ENCODE peak calls at places on chromosomes 11 and 22, in six cellular contexts. I is uterus, E is sigmoid colon, S is coronary artery, D is ovary, F is GM13976. J is an unnamed sample.
A peak's percentile ranks its signal among the peaks of the same experiment; 100 is the strongest.

GRCh38 chr22:19615867-19616581 is 91.8 kb upstream of the CLDN5 start:
- DNase-seq in I (no peak), E (no peak), S (no peak), D (no peak), F (no peak), J (no peak)

GRCh38 chr22:30889268-30889995 is 79.1 kb downstream of the MORC2 start:
- DNase-seq in I (no peak), E (peak; percentile 42), S (peak; percentile 55), D (no peak), F (no peak), J (no peak)

GRCh38 chr22:44159811-44160210 is 20.9 kb upstream of the PARVG start:
- DNase-seq in I (no peak), E (no peak), S (no peak), D (no peak), F (no peak), J (no peak)

GRCh38 chr11:119410501-119410900 is 12.5 kb downstream of the THY1 start:
- DNase-seq in I (no peak), E (no peak), S (no peak), D (no peak), F (no peak), J (no peak)

GRCh38 chr11:108019870-108020540 is 11.3 kb downstream of the CUL5 start:
- DNase-seq in I (no peak), E (no peak), S (no peak), D (no peak), F (no peak), J (no peak)

GRCh38 chr11:94861306-94861845 is 93.2 kb downstream of the AMOTL1 start:
- DNase-seq in I (no peak), E (no peak), S (no peak), D (no peak), F (no peak), J (no peak)

GRCh38 chr22:39556970-39557811 is 13.4 kb upstream of the CACNA1I start:
- DNase-seq in I (no peak), E (no peak), S (no peak), D (no peak), F (no peak), J (no peak)

GRCh38 chr11:45097721-45098493 is 48.5 kb upstream of the PRDM11 start:
- DNase-seq in I (peak; percentile 39), E (no peak), S (no peak), D (peak; percentile 55), F (no peak), J (no peak)

GRCh38 chr22:41725510-41726110 is 26.3 kb downstream of the MEI1 start:
- DNase-seq in I (no peak), E (no peak), S (no peak), D (no peak), F (no peak), J (no peak)

GRCh38 chr22:22943521-22944267 is 56.1 kb downstream of the IGLL5 start:
- DNase-seq in I (no peak), E (no peak), S (peak; percentile 47), D (no peak), F (peak; percentile 24), J (no peak)

GRCh38 chr11:84812351-84813083 is 814.6 kb downstream of the DLG2 start:
- DNase-seq in I (no peak), E (no peak), S (no peak), D (no peak), F (no peak), J (no peak)

GRCh38 chr11:44051171-44051570 is 3.4 kb downstream of the ACCSL start:
- DNase-seq in I (no peak), E (no peak), S (peak; percentile 55), D (no peak), F (no peak), J (no peak)

GRCh38 chr11:68857037-68857586 is 15.4 kb upstream of the CPT1A start:
- DNase-seq in I (no peak), E (no peak), S (no peak), D (no peak), F (no peak), J (no peak)

GRCh38 chr11:62707277-62707771 is at the start of the genes BSCL2 and GNG3:
- DNase-seq in I (no peak), E (no peak), S (no peak), D (peak; percentile 73), F (no peak), J (no peak)

GRCh38 chr11:28223577-28223976 is 115.4 kb downstream of the METTL15 start:
- DNase-seq in I (no peak), E (no peak), S (no peak), D (no peak), F (no peak), J (no peak)

GRCh38 chr22:44024288-44024908 is at the start of gene PARVB:
- DNase-seq in I (no peak), E (no peak), S (no peak), D (peak; percentile 48), F (peak; percentile 44), J (peak; percentile 39)

GRCh38 chr11:20647976-20648565 is 21.3 kb upstream of the NELL1 start:
- DNase-seq in I (no peak), E (no peak), S (no peak), D (no peak), F (peak; percentile 69), J (peak; percentile 64)

GRCh38 chr11:75445315-75445953 is 12.4 kb upstream of the KLHL35 start:
- DNase-seq in I (peak; percentile 75), E (peak; percentile 81), S (no peak), D (peak; percentile 80), F (peak; percentile 85), J (peak; percentile 80)

GRCh38 chr22:30426395-30427353 is 1.1 kb downstream of the MTFP1 start:
- DNase-seq in I (peak; percentile 68), E (peak; percentile 84), S (peak; percentile 86), D (peak; percentile 72), F (peak; percentile 79), J (peak; percentile 72)

GRCh38 chr22:37636186-37636948 is 3.1 kb upstream of the SH3BP1 start:
- DNase-seq in I (no peak), E (no peak), S (no peak), D (no peak), F (no peak), J (no peak)

GRCh38 chr11:91981995-91982394 is 242.6 kb upstream of the FAT3 start:
- DNase-seq in I (peak; percentile 25), E (peak; percentile 89), S (peak; percentile 89), D (no peak), F (no peak), J (no peak)

GRCh38 chr11:127804775-127805446 is 782.4 kb downstream of the ETS1 start:
- DNase-seq in I (no peak), E (no peak), S (no peak), D (no peak), F (no peak), J (no peak)

GRCh38 chr11:43984519-43985385 is 42.3 kb downstream of the C11orf96 start:
- DNase-seq in I (peak; percentile 38), E (no peak), S (peak; percentile 70), D (no peak), F (no peak), J (no peak)

GRCh38 chr11:10975287-10975721 is 117.5 kb upstream of the ZBED5 start:
- DNase-seq in I (no peak), E (no peak), S (no peak), D (no peak), F (no peak), J (no peak)

GRCh38 chr11:105000797-105001196 is 22.2 kb downstream of the CASP5 start:
- DNase-seq in I (no peak), E (no peak), S (no peak), D (no peak), F (peak; percentile 28), J (peak; percentile 38)

GRCh38 chr11:133925756-133926155 is 31.0 kb downstream of the IGSF9B start:
- DNase-seq in I (no peak), E (no peak), S (no peak), D (no peak), F (no peak), J (no peak)

GRCh38 chr11:33778682-33779081 is 4.4 kb upstream of the FBXO3 start:
- DNase-seq in I (no peak), E (no peak), S (no peak), D (no peak), F (no peak), J (no peak)

GRCh38 chr11:34356918-34357645 is 728 bp downstream of the ABTB2 start:
- DNase-seq in I (peak; percentile 60), E (peak; percentile 83), S (peak; percentile 83), D (peak; percentile 62), F (peak; percentile 59), J (peak; percentile 42)

GRCh38 chr11:72334651-72335050 is 90.7 kb upstream of the PHOX2A start:
- DNase-seq in I (no peak), E (no peak), S (no peak), D (no peak), F (no peak), J (no peak)

GRCh38 chr11:72336163-72336562 is 92.2 kb upstream of the PHOX2A start:
- DNase-seq in I (no peak), E (no peak), S (no peak), D (no peak), F (no peak), J (no peak)

GRCh38 chr11:72331761-72332160 is 87.8 kb upstream of the PHOX2A start:
- DNase-seq in I (no peak), E (no peak), S (no peak), D (no peak), F (no peak), J (no peak)

GRCh38 chr11:72330131-72330727 is 86.3 kb upstream of the PHOX2A start:
- DNase-seq in I (no peak), E (no peak), S (no peak), D (no peak), F (no peak), J (no peak)

GRCh38 chr11:72333657-72334056 is 89.7 kb upstream of the PHOX2A start:
- DNase-seq in I (no peak), E (no peak), S (no peak), D (no peak), F (no peak), J (no peak)
- TF ChIP-seq CTCF in I (no peak), E (no peak), S (no peak), D (no peak), F (no peak), J (no peak)

DNA sequence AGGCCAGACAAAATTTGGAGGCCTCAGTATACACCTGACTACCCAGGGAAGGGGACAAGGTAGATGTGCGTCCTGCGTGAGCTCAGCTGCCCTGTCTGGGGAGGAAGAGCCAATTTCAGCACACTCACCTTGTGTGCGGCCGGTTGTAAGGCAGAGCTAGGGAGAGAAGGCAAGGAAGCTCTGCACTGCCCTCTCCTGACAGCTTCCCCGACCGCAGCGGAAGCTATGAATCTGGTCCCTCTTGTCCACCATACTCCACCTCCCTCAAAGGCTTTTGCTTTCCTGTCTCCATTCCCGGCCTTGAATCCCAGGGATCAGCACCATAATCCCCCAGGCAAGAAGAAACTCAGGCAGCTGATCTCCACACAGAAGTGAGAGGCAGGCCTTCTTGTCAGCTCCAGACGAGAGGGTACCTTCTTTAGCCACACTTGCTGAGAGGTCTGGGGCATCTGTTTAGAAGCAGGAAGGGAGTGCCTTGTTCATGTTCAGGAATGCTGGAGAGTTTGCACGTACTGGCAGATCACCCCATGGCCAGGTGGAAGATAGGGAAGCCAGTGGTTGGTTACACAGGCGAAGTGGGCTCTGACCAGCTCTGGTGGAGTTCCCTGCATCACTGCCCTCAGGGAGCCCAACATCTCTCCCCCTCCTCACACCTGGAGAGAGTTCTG is 62.5 kb downstream of the FEZ1 start:
- DNase-seq in I (no peak), E (no peak), S (no peak), D (no peak), F (peak; percentile 67), J (peak; percentile 54)
- TF ChIP-seq CTCF in I (no peak), E (no peak), S (peak; percentile 37), D (peak; percentile 8), F (peak; percentile 54), J (peak; percentile 43)

GRCh38 chr22:49983148-49984042 is 22.8 kb downstream of the PIM3 start:
- DNase-seq in I (peak; percentile 15), E (no peak), S (no peak), D (no peak), F (peak; percentile 62), J (no peak)
- TF ChIP-seq CTCF in I (peak; percentile 23), E (no peak), S (no peak), D (peak; percentile 26), F (no peak), J (peak; percentile 35)

GRCh38 chr11:17760102-17761029 is 25.8 kb downstream of the KCNC1 start:
- DNase-seq in I (no peak), E (no peak), S (no peak), D (no peak), F (peak; percentile 79), J (peak; percentile 76)
- TF ChIP-seq CTCF in I (peak; percentile 7), E (no peak), S (no peak), D (no peak), F (peak; percentile 43), J (peak; percentile 53)

J was measured in GM10248.